ENCODE peak calls at places on chromosome 7, in ten cellular contexts. R, C, K, Y, A, P, D, F, T and V are unnamed samples.

GRCh38 chr7:93117852-93118530 is at the start of gene SAMD9:
- DNase-seq in R (peak; percentile 17), C (no peak), K (no peak), Y (peak; percentile 71), A (peak; percentile 79), P (peak; percentile 62), D (peak; percentile 80), F (no peak), T (no peak), V (peak; percentile 71)

GRCh38 chr7:80478683-80479082 is 33.2 kb downstream of the GNAT3 start:
- DNase-seq in R (no peak), C (no peak), K (no peak), Y (no peak), A (no peak), P (no peak), D (no peak), F (no peak), T (no peak), V (no peak)

GRCh38 chr7:66110861-66111260 is 3.8 kb upstream of the CRCP start:
- DNase-seq in R (no peak), C (no peak), K (peak; percentile 3), Y (peak; percentile 97), A (peak; percentile 81), P (no peak), D (no peak), F (no peak), T (no peak), V (no peak)

GRCh38 chr7:50832744-50833143 is 50.0 kb upstream of the GRB10 start:
- DNase-seq in R (no peak), C (no peak), K (no peak), Y (no peak), A (peak; percentile 98), P (no peak), D (no peak), F (no peak), T (no peak), V (no peak)

GRCh38 chr7:50751136-50751535 is 31.6 kb downstream of the GRB10 start:
- DNase-seq in R (no peak), C (no peak), K (no peak), Y (no peak), A (no peak), P (no peak), D (no peak), F (no peak), T (no peak), V (no peak)

GRCh38 chr7:125065546-125065945 is 135.9 kb upstream of the POT1 start:
- DNase-seq in R (no peak), C (no peak), K (no peak), Y (no peak), A (no peak), P (no peak), D (no peak), F (no peak), T (no peak), V (no peak)

GRCh38 chr7:138000081-138000701 is 1.7 kb downstream of the CREB3L2 start:
- DNase-seq in R (peak; percentile 40), C (peak; percentile 44), K (no peak), Y (peak; percentile 58), A (peak; percentile 55), P (peak; percentile 51), D (no peak), F (peak; percentile 74), T (no peak), V (peak; percentile 83)

GRCh38 chr7:65968256-65969185 is 13.5 kb downstream of the GUSB start:
- DNase-seq in R (no peak), C (no peak), K (peak; percentile 45), Y (no peak), A (no peak), P (no peak), D (no peak), F (peak; percentile 61), T (no peak), V (peak; percentile 29)

GRCh38 chr7:50851891-50852290 is 69.2 kb upstream of the GRB10 start:
- DNase-seq in R (no peak), C (no peak), K (no peak), Y (peak; percentile 10), A (no peak), P (no peak), D (no peak), F (no peak), T (no peak), V (no peak)

GRCh38 chr7:36513393-36513792 is 123.7 kb downstream of the ANLN start:
- DNase-seq in R (no peak), C (no peak), K (no peak), Y (no peak), A (no peak), P (no peak), D (no peak), F (peak; percentile 63), T (no peak), V (no peak)

GRCh38 chr7:119620769-119621168 is 652.2 kb upstream of the KCND2 start:
- DNase-seq in R (no peak), C (no peak), K (no peak), Y (no peak), A (no peak), P (no peak), D (no peak), F (no peak), T (no peak), V (no peak)

GRCh38 chr7:85104432-85105205 is 82.2 kb downstream of the SEMA3D start:
- DNase-seq in R (no peak), C (no peak), K (no peak), Y (no peak), A (no peak), P (no peak), D (no peak), F (no peak), T (no peak), V (no peak)

GRCh38 chr7:28771901-28772622 is 186.1 kb downstream of the TRIL start:
- DNase-seq in R (no peak), C (no peak), K (no peak), Y (no peak), A (no peak), P (no peak), D (no peak), F (no peak), T (no peak), V (no peak)

GRCh38 chr7:34454381-34454780 is 203.6 kb upstream of the NPSR1 start:
- DNase-seq in R (peak; percentile 26), C (no peak), K (no peak), Y (no peak), A (no peak), P (no peak), D (no peak), F (no peak), T (no peak), V (no peak)

GRCh38 chr7:99006739-99007424 is 128.6 kb downstream of the TRRAP start:
- DNase-seq in R (peak; percentile 13), C (no peak), K (no peak), Y (no peak), A (no peak), P (no peak), D (no peak), F (no peak), T (no peak), V (no peak)

GRCh38 chr7:155834486-155835048 is 22.3 kb upstream of the SHH start:
- DNase-seq in R (no peak), C (no peak), K (no peak), Y (no peak), A (no peak), P (no peak), D (no peak), F (no peak), T (no peak), V (peak; percentile 57)

GRCh38 chr7:27210441-27211083 is 10.7 kb upstream of the HOXA13 start:
- DNase-seq in R (peak; percentile 92), C (no peak), K (peak; percentile 67), Y (no peak), A (no peak), P (no peak), D (no peak), F (no peak), T (no peak), V (peak; percentile 82)

DNA sequence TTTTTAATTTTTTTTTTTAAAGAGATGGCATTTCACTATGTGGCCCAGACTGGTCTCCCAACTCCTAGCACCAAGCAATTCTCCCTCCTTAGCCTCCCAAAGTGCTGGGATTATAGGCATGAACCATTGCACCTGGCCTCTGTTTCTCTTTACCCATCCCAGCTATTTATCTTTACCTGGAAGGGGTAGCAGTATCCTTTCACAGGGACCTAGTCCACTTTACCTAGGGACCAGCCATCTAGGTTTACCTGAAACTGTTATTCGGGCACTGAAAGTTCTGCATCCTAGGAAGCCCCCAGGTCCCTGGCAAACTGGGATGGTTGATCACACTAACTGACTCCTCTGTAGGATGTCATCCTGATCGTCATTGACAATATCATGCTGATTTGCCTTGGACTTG is 21.7 kb upstream of the AGFG2 start:
- DNase-seq in R (no peak), C (no peak), K (no peak), Y (no peak), A (no peak), P (no peak), D (no peak), F (no peak), T (no peak), V (no peak)
- H3K4me3 ChIP-seq in R (no peak overlapping the region), C (no peak overlapping the region), K (no peak overlapping the region), Y (no peak overlapping the region), A (no peak overlapping the region), P (no peak overlapping the region), D (no peak overlapping the region), F (no peak overlapping the region), T (no peak overlapping the region), V (no peak overlapping the region)

DNA sequence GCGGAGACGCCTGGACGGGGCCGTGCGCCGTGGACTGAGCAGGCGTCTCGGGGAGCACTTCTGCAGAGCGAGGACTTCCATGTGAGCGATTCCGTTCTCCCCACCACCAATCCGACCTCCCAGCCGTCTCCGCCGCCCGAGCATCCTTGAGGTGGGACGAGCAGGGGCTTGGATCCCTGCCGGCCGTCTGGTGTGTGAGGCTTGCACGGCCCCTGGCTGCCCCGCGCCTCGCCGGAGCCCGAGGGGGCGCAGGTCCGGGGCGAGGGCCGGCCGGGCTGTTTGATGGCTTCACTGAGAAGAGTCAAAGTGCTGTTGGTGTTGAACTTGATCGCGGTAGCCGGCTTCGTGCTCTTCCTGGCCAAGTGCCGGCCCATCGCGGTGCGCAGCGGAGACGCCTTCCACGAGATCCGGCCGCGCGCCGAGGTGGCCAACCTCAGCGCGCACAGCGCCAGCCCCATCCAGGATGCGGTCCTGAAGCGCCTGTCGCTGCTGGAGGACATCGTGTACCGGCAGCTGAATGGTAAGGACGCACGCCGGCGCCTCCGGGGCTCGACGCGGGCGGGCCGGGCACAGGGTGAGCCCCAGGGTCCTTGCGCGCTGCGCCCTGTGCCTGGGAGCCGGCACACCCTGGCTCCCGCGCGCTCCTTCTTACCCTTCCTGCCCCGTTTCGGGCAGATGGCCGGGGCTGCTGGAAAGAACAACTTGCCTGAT is 732 bp downstream of the GALNT17 start:
- DNase-seq in R (peak; percentile 79), C (peak; percentile 18), K (peak; percentile 68), Y (no peak), A (no peak), P (no peak), D (no peak), F (peak; percentile 65), T (no peak), V (no peak)
- H3K4me3 ChIP-seq in R (peak overlapping the region; percentile 87), C (peak overlapping the region; percentile 72), K (peak overlapping the region; percentile 62), Y (no peak overlapping the region), A (no peak overlapping the region), P (peak overlapping the region; percentile 69), D (no peak overlapping the region), F (no peak overlapping the region), T (peak overlapping the region; percentile 35), V (peak overlapping the region; percentile 52)

GRCh38 chr7:44984478-44984758 is 5.6 kb upstream of the MYO1G start:
- DNase-seq in R (no peak), C (no peak), K (no peak), Y (no peak), A (no peak), P (no peak), D (no peak), F (no peak), T (no peak), V (no peak)
- H3K4me3 ChIP-seq in R (no peak overlapping the region), C (no peak overlapping the region), K (no peak overlapping the region), Y (no peak overlapping the region), A (peak overlapping the region; percentile 95), P (no peak overlapping the region), D (peak overlapping the region; percentile 99), F (no peak overlapping the region), T (no peak overlapping the region), V (no peak overlapping the region)

GRCh38 chr7:123562121-123562520 is 4.5 kb upstream of the NDUFA5 start:
- DNase-seq in R (no peak), C (no peak), K (no peak), Y (no peak), A (no peak), P (no peak), D (no peak), F (no peak), T (no peak), V (no peak)
- H3K4me3 ChIP-seq in R (no peak overlapping the region), C (no peak overlapping the region), K (no peak overlapping the region), Y (no peak overlapping the region), A (no peak overlapping the region), P (no peak overlapping the region), D (no peak overlapping the region), F (no peak overlapping the region), T (no peak overlapping the region), V (no peak overlapping the region)